ENCODE peak calls at places on chromosomes 2 and 18, in ten cellular contexts. One of them, this sample, is unnamed.

GRCh38 chr2:183840061-183840584 is 715.9 kb downstream of the NUP35 start:
- DNase-seq in ovary: no peak
- DNase-seq in tibial artery: no peak
- DNase-seq in SK-N-SH: no peak
- DNase-seq in stomach: no peak
- DNase-seq in lower lobe of right lung: no peak
- DNase-seq in transverse colon: no peak
- DNase-seq in upper lobe of right lung: no peak
- DNase-seq in pancreas: no peak
- DNase-seq in A549: no peak
- DNase-seq in this sample: no peak

GRCh38 chr18:32381761-32382160 is 88.9 kb downstream of the GAREM1 start:
- DNase-seq in ovary: no peak
- DNase-seq in tibial artery: no peak
- DNase-seq in SK-N-SH: no peak
- DNase-seq in stomach: no peak
- DNase-seq in lower lobe of right lung: no peak
- DNase-seq in transverse colon: no peak
- DNase-seq in upper lobe of right lung: no peak
- DNase-seq in pancreas: no peak
- DNase-seq in A549: no peak
- DNase-seq in this sample: no peak

GRCh38 chr18:61657066-61657732 is 235.6 kb downstream of the RNF152 start:
- DNase-seq in ovary: no peak
- DNase-seq in tibial artery: no peak
- DNase-seq in SK-N-SH: no peak
- DNase-seq in stomach: no peak
- DNase-seq in lower lobe of right lung: no peak
- DNase-seq in transverse colon: no peak
- DNase-seq in upper lobe of right lung: no peak
- DNase-seq in pancreas: no peak
- DNase-seq in A549: no peak
- DNase-seq in this sample: no peak

GRCh38 chr18:26696318-26696717 is 148.0 kb upstream of the KCTD1 start:
- DNase-seq in ovary: no peak
- DNase-seq in tibial artery: no peak
- DNase-seq in SK-N-SH: no peak
- DNase-seq in stomach: no peak
- DNase-seq in lower lobe of right lung: no peak
- DNase-seq in transverse colon: no peak
- DNase-seq in upper lobe of right lung: no peak
- DNase-seq in pancreas: no peak
- DNase-seq in A549: no peak
- DNase-seq in this sample: no peak

GRCh38 chr2:25078171-25079049 is 36.5 kb downstream of the EFR3B start:
- DNase-seq in ovary: no peak
- DNase-seq in tibial artery: no peak
- DNase-seq in SK-N-SH: no peak
- DNase-seq in stomach: no peak
- DNase-seq in lower lobe of right lung: no peak
- DNase-seq in transverse colon: no peak
- DNase-seq in upper lobe of right lung: no peak
- DNase-seq in pancreas: no peak
- DNase-seq in A549: peak; percentile 92
- DNase-seq in this sample: no peak

GRCh38 chr2:109343460-109343859 is 214.5 kb downstream of the SH3RF3 start:
- DNase-seq in ovary: no peak
- DNase-seq in tibial artery: no peak
- DNase-seq in SK-N-SH: no peak
- DNase-seq in stomach: no peak
- DNase-seq in lower lobe of right lung: no peak
- DNase-seq in transverse colon: no peak
- DNase-seq in upper lobe of right lung: no peak
- DNase-seq in pancreas: no peak
- DNase-seq in A549: no peak
- DNase-seq in this sample: no peak

GRCh38 chr2:219252084-219252483 is 959 bp upstream of the TUBA4B start:
- DNase-seq in ovary: no peak
- DNase-seq in tibial artery: peak; percentile 78
- DNase-seq in SK-N-SH: no peak
- DNase-seq in stomach: peak; percentile 40
- DNase-seq in lower lobe of right lung: no peak
- DNase-seq in transverse colon: peak; percentile 31
- DNase-seq in upper lobe of right lung: no peak
- DNase-seq in pancreas: no peak
- DNase-seq in A549: no peak
- DNase-seq in this sample: no peak

GRCh38 chr2:221200184-221200839 is 371.8 kb downstream of the EPHA4 start:
- DNase-seq in ovary: no peak
- DNase-seq in tibial artery: no peak
- DNase-seq in SK-N-SH: no peak
- DNase-seq in stomach: no peak
- DNase-seq in lower lobe of right lung: no peak
- DNase-seq in transverse colon: no peak
- DNase-seq in upper lobe of right lung: no peak
- DNase-seq in pancreas: no peak
- DNase-seq in A549: no peak
- DNase-seq in this sample: peak; percentile 16

GRCh38 chr2:127094509-127095366 is 12.2 kb downstream of the BIN1 start:
- DNase-seq in ovary: no peak
- DNase-seq in tibial artery: peak; percentile 78
- DNase-seq in SK-N-SH: peak; percentile 56
- DNase-seq in stomach: peak; percentile 81
- DNase-seq in lower lobe of right lung: peak; percentile 64
- DNase-seq in transverse colon: peak; percentile 67
- DNase-seq in upper lobe of right lung: peak; percentile 75
- DNase-seq in pancreas: no peak
- DNase-seq in A549: no peak
- DNase-seq in this sample: no peak

GRCh38 chr2:53275743-53276142 is 491.9 kb upstream of the CHAC2 start:
- DNase-seq in ovary: no peak
- DNase-seq in tibial artery: no peak
- DNase-seq in SK-N-SH: no peak
- DNase-seq in stomach: no peak
- DNase-seq in lower lobe of right lung: no peak
- DNase-seq in transverse colon: no peak
- DNase-seq in upper lobe of right lung: no peak
- DNase-seq in pancreas: no peak
- DNase-seq in A549: no peak
- DNase-seq in this sample: no peak

GRCh38 chr2:89781962-89782361 is 1090.5 kb downstream of the RPIA start:
- DNase-seq in ovary: no peak
- DNase-seq in tibial artery: no peak
- DNase-seq in SK-N-SH: no peak
- DNase-seq in stomach: no peak
- DNase-seq in lower lobe of right lung: no peak
- DNase-seq in transverse colon: no peak
- DNase-seq in upper lobe of right lung: no peak
- DNase-seq in pancreas: no peak
- DNase-seq in A549: no peak
- DNase-seq in this sample: no peak

GRCh38 chr2:89775885-89776284 is 1084.4 kb downstream of the RPIA start:
- DNase-seq in ovary: no peak
- DNase-seq in tibial artery: no peak
- DNase-seq in SK-N-SH: no peak
- DNase-seq in stomach: no peak
- DNase-seq in lower lobe of right lung: no peak
- DNase-seq in transverse colon: no peak
- DNase-seq in upper lobe of right lung: no peak
- DNase-seq in pancreas: no peak
- DNase-seq in A549: no peak
- DNase-seq in this sample: no peak

GRCh38 chr2:89784960-89785359 is 1093.5 kb downstream of the RPIA start:
- DNase-seq in ovary: no peak
- DNase-seq in tibial artery: no peak
- DNase-seq in SK-N-SH: no peak
- DNase-seq in stomach: no peak
- DNase-seq in lower lobe of right lung: no peak
- DNase-seq in transverse colon: no peak
- DNase-seq in upper lobe of right lung: no peak
- DNase-seq in pancreas: no peak
- DNase-seq in A549: no peak
- DNase-seq in this sample: no peak

GRCh38 chr2:89780318-89780717 is 1088.8 kb downstream of the RPIA start:
- DNase-seq in ovary: no peak
- DNase-seq in tibial artery: no peak
- DNase-seq in SK-N-SH: no peak
- DNase-seq in stomach: no peak
- DNase-seq in lower lobe of right lung: no peak
- DNase-seq in transverse colon: no peak
- DNase-seq in upper lobe of right lung: no peak
- DNase-seq in pancreas: no peak
- DNase-seq in A549: no peak
- DNase-seq in this sample: no peak
- H3K9me3 ChIP-seq in ovary: no peaks in the 10 kb centered on the region
- H3K9me3 ChIP-seq in tibial artery: peaks cover 77% of the 10 kb centered on the region
- H3K9me3 ChIP-seq in SK-N-SH: peaks cover 2% of the 10 kb centered on the region
- H3K9me3 ChIP-seq in stomach: peaks cover 80% of the 10 kb centered on the region
- H3K9me3 ChIP-seq in lower lobe of right lung: peaks cover 93% of the 10 kb centered on the region
- H3K9me3 ChIP-seq in transverse colon: peaks cover 26% of the 10 kb centered on the region
- H3K9me3 ChIP-seq in upper lobe of right lung: peaks cover 75% of the 10 kb centered on the region
- H3K9me3 ChIP-seq in pancreas: no peaks in the 10 kb centered on the region
- H3K9me3 ChIP-seq in A549: peaks cover 44% of the 10 kb centered on the region
- H3K9me3 ChIP-seq in this sample: peaks cover 48% of the 10 kb centered on the region

GRCh38 chr2:73402386-73403103 is 16.9 kb downstream of the ALMS1 start:
- DNase-seq in ovary: no peak
- DNase-seq in tibial artery: no peak
- DNase-seq in SK-N-SH: no peak
- DNase-seq in stomach: no peak
- DNase-seq in lower lobe of right lung: no peak
- DNase-seq in transverse colon: no peak
- DNase-seq in upper lobe of right lung: no peak
- DNase-seq in pancreas: no peak
- DNase-seq in A549: no peak
- DNase-seq in this sample: no peak

GRCh38 chr2:73408198-73408597 is 22.6 kb downstream of the ALMS1 start:
- DNase-seq in ovary: no peak
- DNase-seq in tibial artery: no peak
- DNase-seq in SK-N-SH: no peak
- DNase-seq in stomach: no peak
- DNase-seq in lower lobe of right lung: no peak
- DNase-seq in transverse colon: no peak
- DNase-seq in upper lobe of right lung: no peak
- DNase-seq in pancreas: no peak
- DNase-seq in A549: no peak
- DNase-seq in this sample: no peak

GRCh38 chr2:73403237-73403636 is 17.6 kb downstream of the ALMS1 start:
- DNase-seq in ovary: no peak
- DNase-seq in tibial artery: no peak
- DNase-seq in SK-N-SH: no peak
- DNase-seq in stomach: no peak
- DNase-seq in lower lobe of right lung: no peak
- DNase-seq in transverse colon: no peak
- DNase-seq in upper lobe of right lung: no peak
- DNase-seq in pancreas: no peak
- DNase-seq in A549: no peak
- DNase-seq in this sample: no peak

GRCh38 chr2:73404409-73404808 is 18.8 kb downstream of the ALMS1 start:
- DNase-seq in ovary: no peak
- DNase-seq in tibial artery: no peak
- DNase-seq in SK-N-SH: no peak
- DNase-seq in stomach: no peak
- DNase-seq in lower lobe of right lung: no peak
- DNase-seq in transverse colon: no peak
- DNase-seq in upper lobe of right lung: no peak
- DNase-seq in pancreas: no peak
- DNase-seq in A549: no peak
- DNase-seq in this sample: no peak

GRCh38 chr2:73406996-73407395 is 21.4 kb downstream of the ALMS1 start:
- DNase-seq in ovary: no peak
- DNase-seq in tibial artery: no peak
- DNase-seq in SK-N-SH: no peak
- DNase-seq in stomach: no peak
- DNase-seq in lower lobe of right lung: no peak
- DNase-seq in transverse colon: no peak
- DNase-seq in upper lobe of right lung: no peak
- DNase-seq in pancreas: no peak
- DNase-seq in A549: no peak
- DNase-seq in this sample: no peak
- H3K9me3 ChIP-seq in ovary: no peaks in the 10 kb centered on the region
- H3K9me3 ChIP-seq in tibial artery: peaks cover 21% of the 10 kb centered on the region
- H3K9me3 ChIP-seq in SK-N-SH: peaks cover 27% of the 10 kb centered on the region
- H3K9me3 ChIP-seq in stomach: peaks cover 11% of the 10 kb centered on the region
- H3K9me3 ChIP-seq in lower lobe of right lung: peaks cover 27% of the 10 kb centered on the region
- H3K9me3 ChIP-seq in transverse colon: peaks cover 4% of the 10 kb centered on the region
- H3K9me3 ChIP-seq in upper lobe of right lung: peaks cover 12% of the 10 kb centered on the region
- H3K9me3 ChIP-seq in pancreas: no peaks in the 10 kb centered on the region
- H3K9me3 ChIP-seq in A549: peaks cover 21% of the 10 kb centered on the region
- H3K9me3 ChIP-seq in this sample: peaks cover 15% of the 10 kb centered on the region

DNA sequence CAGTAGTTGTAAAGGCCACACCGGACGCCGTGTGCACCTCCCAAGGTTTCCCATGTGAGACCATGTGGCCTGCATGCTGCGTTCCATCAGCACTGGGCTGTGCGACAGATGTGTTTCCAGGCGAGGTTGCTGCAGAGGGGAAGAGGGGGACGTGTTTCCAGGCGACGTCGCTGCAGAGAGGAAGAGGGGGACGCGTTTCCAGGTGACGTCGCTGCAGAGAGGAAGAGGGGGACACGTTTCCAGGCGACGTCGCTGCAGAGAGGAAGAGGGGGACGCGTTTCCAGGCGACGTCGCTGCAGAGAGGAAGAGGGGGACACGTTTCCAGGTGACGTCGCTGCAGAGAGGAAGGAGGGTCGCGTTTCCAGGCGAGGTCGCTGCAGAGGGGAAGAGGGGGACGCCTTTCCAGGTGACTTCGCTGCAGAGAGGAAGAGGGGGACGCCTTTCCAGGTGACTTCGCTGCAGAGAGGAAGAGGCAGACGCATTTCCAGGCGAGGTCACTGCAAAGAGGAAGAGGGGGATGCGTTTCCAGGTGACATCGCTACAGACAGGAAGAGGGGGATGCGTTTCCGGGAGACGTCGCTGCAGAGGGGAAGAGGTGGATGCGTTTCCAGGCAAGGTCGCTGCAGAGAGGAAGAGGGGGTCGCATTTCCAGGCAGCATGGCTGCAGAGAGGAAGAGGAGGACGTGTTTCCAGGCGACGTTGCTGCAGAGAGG is 24.5 kb downstream of the NFATC1 start:
- DNase-seq in ovary: no peak
- DNase-seq in tibial artery: no peak
- DNase-seq in SK-N-SH: no peak
- DNase-seq in stomach: no peak
- DNase-seq in lower lobe of right lung: no peak
- DNase-seq in transverse colon: no peak
- DNase-seq in upper lobe of right lung: no peak
- DNase-seq in pancreas: no peak
- DNase-seq in A549: no peak
- DNase-seq in this sample: peak; percentile 43
- H3K9me3 ChIP-seq in ovary: no peaks in the 10 kb centered on the region
- H3K9me3 ChIP-seq in tibial artery: no peaks in the 10 kb centered on the region
- H3K9me3 ChIP-seq in SK-N-SH: no peaks in the 10 kb centered on the region
- H3K9me3 ChIP-seq in stomach: no peaks in the 10 kb centered on the region
- H3K9me3 ChIP-seq in lower lobe of right lung: no peaks in the 10 kb centered on the region
- H3K9me3 ChIP-seq in transverse colon: no peaks in the 10 kb centered on the region
- H3K9me3 ChIP-seq in upper lobe of right lung: no peaks in the 10 kb centered on the region
- H3K9me3 ChIP-seq in pancreas: no peaks in the 10 kb centered on the region
- H3K9me3 ChIP-seq in A549: no peaks in the 10 kb centered on the region
- H3K9me3 ChIP-seq in this sample: no peaks in the 10 kb centered on the region

DNA sequence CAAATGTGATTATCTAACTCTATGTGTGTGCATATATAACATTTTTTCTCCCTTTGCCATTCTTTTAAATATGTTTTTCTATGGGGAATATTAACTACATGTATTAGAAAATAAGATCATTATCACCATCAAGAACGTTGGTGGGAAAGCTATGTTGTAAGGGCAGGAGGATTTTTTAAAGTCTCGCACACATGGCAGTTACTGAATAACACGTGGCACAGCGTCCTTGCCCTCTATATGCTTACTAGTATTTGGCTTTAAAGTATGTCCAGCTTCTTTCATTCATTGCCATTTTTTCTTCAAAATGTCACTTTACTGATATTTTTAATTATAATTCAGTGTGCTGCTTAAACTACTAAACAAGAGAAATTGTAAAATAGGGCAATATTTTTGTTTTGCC is 944.3 kb downstream of the SOCS6 start:
- DNase-seq in ovary: no peak
- DNase-seq in tibial artery: no peak
- DNase-seq in SK-N-SH: no peak
- DNase-seq in stomach: no peak
- DNase-seq in lower lobe of right lung: no peak
- DNase-seq in transverse colon: no peak
- DNase-seq in upper lobe of right lung: no peak
- DNase-seq in pancreas: no peak
- DNase-seq in A549: no peak
- DNase-seq in this sample: no peak
- H3K9me3 ChIP-seq in ovary: no peaks in the 10 kb centered on the region
- H3K9me3 ChIP-seq in tibial artery: no peaks in the 10 kb centered on the region
- H3K9me3 ChIP-seq in SK-N-SH: no peaks in the 10 kb centered on the region
- H3K9me3 ChIP-seq in stomach: no peaks in the 10 kb centered on the region
- H3K9me3 ChIP-seq in lower lobe of right lung: no peaks in the 10 kb centered on the region
- H3K9me3 ChIP-seq in transverse colon: no peaks in the 10 kb centered on the region
- H3K9me3 ChIP-seq in upper lobe of right lung: no peaks in the 10 kb centered on the region
- H3K9me3 ChIP-seq in pancreas: no peaks in the 10 kb centered on the region
- H3K9me3 ChIP-seq in A549: no peaks in the 10 kb centered on the region
- H3K9me3 ChIP-seq in this sample: no peaks in the 10 kb centered on the region

This sample was measured in NT2/D1.